ENCODE peak calls at places on chromosomes 6 and 20, in four cellular contexts. H is K562, L is HEK293T, A is GM12878. J is an unnamed sample.

GRCh38 chr20:38255389-38255788 is 5.1 kb downstream of the KIAA1755 start:
- DNase-seq in A (no peak), L (no peak), H (no peak), J (no peak)

GRCh38 chr20:54069501-54069971 is 858 bp downstream of the BCAS1 start:
- DNase-seq in H (no peak), A (no peak), L (no peak), J (no peak)

GRCh38 chr20:33826270-33826897 is 15.2 kb downstream of the CHMP4B start:
- DNase-seq in A (no peak), H (no peak), L (no peak), J (peak)

GRCh38 chr6:39214846-39215639 is 14.2 kb downstream of the KCNK5 start:
- DNase-seq in L (no peak), H (no peak), A (no peak), J (no peak)

GRCh38 chr20:62487564-62488086 is 11.8 kb upstream of the GATA5 start:
- DNase-seq in L (no peak), H (peak), A (no peak), J (peak)

GRCh38 chr20:46512943-46513844 is at the start of gene ZNF334:
- DNase-seq in L (no peak), A (no peak), H (peak), J (peak)

GRCh38 chr20:57589728-57590484 is 29.0 kb downstream of the PCK1 start:
- DNase-seq in A (no peak), L (no peak), H (no peak), J (peak)

GRCh38 chr20:676315-676937 is 824 bp upstream of the SCRT2 start:
- DNase-seq in A (no peak), H (no peak), L (no peak), J (no peak)

GRCh38 chr6:97059473-97059872 is 134.9 kb downstream of the KLHL32 start:
- DNase-seq in H (peak), L (peak), A (peak), J (peak)

GRCh38 chr20:39874049-39874893 is 814.8 kb downstream of the MAFB start:
- DNase-seq in L (peak), A (peak), H (peak), J (peak)

GRCh38 chr6:24899647-24900325 is 36.0 kb downstream of the RIPOR2 start:
- DNase-seq in L (no peak), H (no peak), A (no peak), J (no peak)

GRCh38 chr6:154567695-154568220 is 57.3 kb upstream of the CNKSR3 start:
- DNase-seq in L (no peak), H (no peak), A (no peak), J (no peak)

GRCh38 chr6:103122766-103123601 is 1729.5 kb downstream of the GRIK2 start:
- DNase-seq in A (no peak), L (peak), H (peak), J (peak)

GRCh38 chr20:34089655-34090324 is 22.3 kb downstream of the EIF2S2 start:
- DNase-seq in A (no peak), L (no peak), H (no peak), J (no peak)

GRCh38 chr6:4491501-4492260 is 284.5 kb upstream of the CDYL start:
- DNase-seq in A (no peak), L (no peak), H (no peak), J (no peak)

GRCh38 chr6:11333292-11333849 is 100.9 kb upstream of the NEDD9 start:
- DNase-seq in H (no peak), L (no peak), A (no peak), J (no peak)

GRCh38 chr6:151054304-151054703 is 185.5 kb upstream of the AKAP12 start:
- DNase-seq in L (no peak), H (no peak), A (no peak), J (no peak)

GRCh38 chr6:5152417-5152816 is 67.3 kb downstream of the PPP1R3G start:
- DNase-seq in H (no peak), A (no peak), L (no peak), J (no peak)

GRCh38 chr6:140576004-140576555 is 1201.6 kb upstream of the CITED2 start:
- DNase-seq in L (no peak), H (no peak), A (no peak), J (no peak)

GRCh38 chr6:8029243-8029870 is 34.8 kb downstream of the BLOC1S5 start:
- DNase-seq in H (no peak), A (no peak), L (peak), J (no peak)

GRCh38 chr6:169026175-169026574 is 227.5 kb downstream of the THBS2 start:
- DNase-seq in L (no peak), H (no peak), A (no peak), J (no peak)

GRCh38 chr20:11311659-11312058 is 606.0 kb upstream of the BTBD3 start:
- DNase-seq in L (no peak), A (no peak), H (no peak), J (no peak)

GRCh38 chr20:35199696-35200095 is 26.8 kb upstream of the MMP24 start:
- DNase-seq in H (no peak), L (no peak), A (no peak), J (no peak)

GRCh38 chr20:48295966-48296421 is 510.7 kb upstream of the SULF2 start:
- DNase-seq in L (no peak), A (no peak), H (no peak), J (peak)

GRCh38 chr6:72620866-72621242 is 1.0 kb upstream of the KCNQ5 start:
- DNase-seq in L (no peak), H (no peak), A (no peak), J (no peak)

DNA sequence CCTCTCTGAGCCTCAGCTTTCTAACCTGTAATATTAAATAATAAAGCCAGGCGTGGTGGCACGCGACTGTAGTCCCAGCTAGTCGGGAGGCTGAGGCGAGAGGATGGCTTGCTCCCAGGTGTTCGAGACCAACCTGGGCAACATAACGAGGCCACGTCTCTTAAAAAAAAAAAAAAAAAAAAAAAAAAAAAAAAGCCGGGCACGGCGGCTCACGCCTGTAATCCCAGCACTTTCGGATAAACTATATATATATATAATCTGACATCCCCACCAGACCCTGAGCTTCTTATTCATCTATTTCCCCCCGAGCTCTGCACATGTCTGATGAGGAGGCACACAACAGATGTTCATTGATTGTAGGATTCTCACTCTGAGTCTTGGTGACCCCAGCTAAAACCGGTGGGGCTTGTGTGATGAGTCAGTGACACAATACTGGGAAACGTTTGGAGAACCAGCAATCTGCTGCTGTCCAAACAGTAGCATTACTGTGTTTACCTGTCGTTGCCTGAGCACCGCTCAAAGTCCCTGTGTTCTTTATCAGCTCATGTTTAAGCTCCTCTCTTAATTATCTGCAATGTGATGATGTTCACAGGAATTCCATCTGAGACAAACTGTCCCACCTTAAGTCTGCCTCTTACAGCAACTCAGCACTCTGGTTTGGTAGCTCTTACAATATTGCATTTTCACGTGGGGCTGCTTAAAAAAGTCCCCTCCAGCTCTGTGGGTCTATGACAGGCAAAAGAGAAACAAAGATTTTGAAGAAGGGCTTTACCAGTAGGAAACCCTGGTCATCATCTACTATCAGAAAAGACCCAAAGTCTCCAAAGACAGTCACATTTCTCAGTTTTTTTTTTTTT is 1.0 kb upstream of the SPATA2 start:
- DNase-seq in A (no peak), L (no peak), H (peak), J (peak)
- TF ChIP-seq FOXM1 in A (no peak), L (no peak), H (no peak), J (no peak)

GRCh38 chr6:160275511-160276003 is 16.9 kb upstream of the SLC22A2 start:
- DNase-seq in A (no peak), L (no peak), H (no peak), J (no peak)
- TF ChIP-seq FOXM1 in A (no peak), L (no peak), H (no peak), J (no peak)

DNA sequence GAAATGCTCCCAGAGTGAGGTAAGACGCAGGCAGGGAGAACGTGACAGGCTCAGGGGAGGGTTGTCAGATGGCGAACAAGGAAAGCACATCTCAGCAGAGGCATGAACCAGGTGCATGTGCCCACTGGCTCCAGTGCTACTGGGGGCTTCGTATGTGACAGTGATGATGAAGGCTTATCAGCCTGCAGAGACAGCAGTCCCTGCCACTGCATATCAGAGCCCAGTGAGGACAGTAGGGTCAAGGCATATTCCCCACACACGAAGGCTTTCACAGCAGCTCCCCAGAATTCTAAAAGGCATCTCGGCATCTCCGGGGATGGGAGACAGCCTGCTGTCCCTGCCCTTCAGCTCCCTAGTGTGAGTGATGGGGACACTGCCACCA is 169.7 kb downstream of the SYNDIG1 start:
- DNase-seq in A (no peak), L (no peak), H (no peak), J (no peak)
- TF ChIP-seq FOXM1 in A (no peak), L (no peak), H (no peak), J (no peak)

DNA sequence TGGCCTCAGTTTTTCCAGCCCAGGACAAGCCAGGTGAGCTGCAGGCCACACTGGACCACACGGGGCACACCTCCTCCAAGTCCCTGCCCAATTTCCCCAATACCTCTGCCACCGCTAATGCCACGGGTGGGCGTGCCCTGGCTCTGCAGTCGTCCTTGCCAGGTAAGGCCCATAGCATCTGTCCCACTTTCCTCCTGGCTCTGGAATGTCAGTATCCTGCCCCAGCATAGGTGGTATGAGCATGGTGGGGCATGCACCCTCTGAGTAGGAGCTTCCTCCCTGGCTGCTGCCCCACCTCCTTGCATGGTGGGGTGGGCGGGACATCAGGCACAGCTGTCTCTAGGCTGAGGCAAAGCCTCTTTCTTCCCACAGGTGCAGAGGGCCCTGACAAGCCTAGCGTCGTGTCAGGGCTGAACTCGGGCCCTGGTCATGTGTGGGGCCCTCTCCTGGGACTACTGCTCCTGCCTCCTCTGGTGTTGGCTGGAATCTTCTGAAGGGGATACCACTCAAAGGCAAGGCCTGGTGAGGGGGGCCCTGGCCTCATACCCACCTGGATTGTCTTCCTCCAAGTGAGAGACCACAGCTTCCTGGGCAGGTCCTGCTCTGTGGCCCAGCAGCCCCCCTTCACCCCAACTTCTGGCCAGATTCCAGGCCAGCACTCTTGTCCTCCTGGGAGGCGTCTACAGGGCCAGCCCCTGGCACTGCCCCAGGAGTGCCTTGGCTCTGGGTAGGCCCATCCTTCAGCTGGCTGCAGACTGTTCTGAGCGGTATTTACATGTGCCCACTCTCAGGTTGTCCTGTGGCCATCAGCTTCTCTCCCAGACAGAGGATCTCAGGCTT is 9.1 kb downstream of the PI16 start:
- DNase-seq in H (no peak), A (no peak), L (no peak), J (no peak)
- TF ChIP-seq FOXM1 in H (no peak), A (no peak), L (no peak), J (no peak)

GRCh38 chr6:101396552-101397173 is 3.2 kb downstream of the GRIK2 start:
- DNase-seq in H (peak), L (peak), A (no peak), J (peak)

GRCh38 chr6:101391772-101392560 is 1.5 kb upstream of the GRIK2 start:
- DNase-seq in L (no peak), A (no peak), H (no peak), J (no peak)

GRCh38 chr6:101395345-101395744 is 1.8 kb downstream of the GRIK2 start:
- DNase-seq in H (no peak), L (no peak), A (no peak), J (no peak)

GRCh38 chr6:101392561-101393230 is 812 bp upstream of the GRIK2 start:
- DNase-seq in L (peak), H (no peak), A (no peak), J (no peak)

DNA sequence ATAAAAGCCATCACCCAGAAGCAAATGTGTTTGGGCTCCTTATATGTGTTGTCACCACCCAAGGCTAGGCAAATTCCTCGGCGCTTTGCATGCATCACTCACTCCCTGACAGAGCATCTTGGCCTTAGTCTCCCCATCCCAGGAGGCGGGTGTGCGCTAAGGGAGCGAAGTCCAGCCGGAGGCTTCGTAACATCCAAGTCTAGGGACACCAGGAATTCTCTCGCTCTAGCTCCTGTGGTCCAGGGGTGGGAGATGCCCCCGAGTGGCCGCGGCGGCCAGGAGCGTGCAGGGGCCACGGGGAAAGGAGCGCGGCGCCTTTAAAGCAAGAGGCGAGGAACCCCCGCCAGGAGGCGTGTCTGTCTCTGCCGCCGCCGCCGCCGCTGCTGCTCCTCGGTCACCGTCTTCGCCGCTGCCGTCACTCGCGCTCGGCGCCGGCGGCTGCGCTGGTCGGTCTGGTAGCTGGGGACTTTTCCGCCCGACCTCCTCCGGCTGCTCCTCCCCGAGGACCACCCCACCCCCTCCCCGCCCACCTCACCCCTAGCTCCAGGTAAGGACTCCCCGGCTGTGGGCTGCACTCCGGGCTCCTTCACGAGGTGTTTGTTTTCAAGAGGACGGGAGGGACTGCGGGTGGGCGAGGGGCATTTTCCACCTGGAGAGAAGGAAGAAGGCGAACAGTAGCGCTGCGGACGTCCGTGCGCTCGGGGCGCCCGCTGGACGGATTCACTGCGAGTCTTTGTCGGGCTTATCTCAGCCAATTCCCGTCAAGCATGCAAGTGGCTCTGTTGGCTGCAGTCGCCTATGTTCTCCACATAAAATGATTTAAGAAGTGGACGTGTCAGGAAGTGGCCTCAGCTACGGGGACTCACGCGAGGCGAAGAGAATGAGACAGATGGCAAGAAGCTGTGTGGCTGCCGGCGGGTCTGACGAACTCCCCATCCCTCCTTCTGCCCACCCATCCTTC is at the start of gene GRIK2:
- DNase-seq in H (peak), A (no peak), L (peak), J (no peak)
- TF ChIP-seq FOXM1 in H (no peak), A (no peak), L (no peak), J (no peak)